ENCODE peak calls at places on chromosomes 4 and X, in nine cellular contexts. Z is lower leg skin, D is GM12892, V is breast epithelium, B is tibial nerve, P is ovary, X is uterus, A is body of pancreas, L is spleen. E is an unnamed sample.

GRCh38 chr4:46975841-46976551 is 17.4 kb downstream of the GABRA4 start:
- DNase-seq in V (no peak), X (no peak), B (no peak), D (no peak), L (no peak), Z (no peak), A (no peak), P (no peak), E (no peak)

GRCh38 chr4:28350485-28350884 is 1489.8 kb downstream of the STIM2 start:
- DNase-seq in A (no peak), P (no peak), D (no peak), V (no peak), X (no peak), L (no peak), B (no peak), Z (no peak), E (no peak)

GRCh38 chr4:110477836-110478235 is 1.9 kb downstream of the ENPEP start:
- DNase-seq in L (no peak), A (no peak), P (no peak), B (no peak), V (no peak), X (no peak), Z (no peak), D (no peak), E (no peak)

GRCh38 chrX:1443496-1444075 is 9.1 kb downstream of the ASMTL start:
- DNase-seq in A (no peak), V (no peak), Z (no peak), P (peak), L (peak), B (peak), X (no peak), D (no peak), E (no peak)

GRCh38 chrX:147848543-147849448 is 62.9 kb upstream of the FMR1 start:
- DNase-seq in L (no peak), Z (no peak), P (no peak), D (no peak), X (no peak), V (no peak), A (no peak), B (no peak), E (no peak)

GRCh38 chr4:14863420-14864364 is 138.6 kb upstream of the CPEB2 start:
- DNase-seq in D (no peak), P (no peak), A (no peak), Z (no peak), V (no peak), X (no peak), L (no peak), B (no peak), E (no peak)

GRCh38 chrX:14694631-14695030 is 165.3 kb downstream of the GLRA2 start:
- DNase-seq in B (no peak), P (no peak), A (no peak), Z (no peak), D (no peak), V (no peak), X (no peak), L (no peak), E (no peak)

GRCh38 chrX:138925330-138925729 is 213.8 kb upstream of the FGF13 start:
- DNase-seq in L (no peak), Z (peak), X (no peak), A (no peak), V (no peak), B (peak), P (no peak), D (no peak), E (peak)

GRCh38 chr4:83259586-83259985 is 25.0 kb downstream of the COQ2 start:
- DNase-seq in B (no peak), L (no peak), A (no peak), Z (no peak), P (no peak), X (no peak), V (no peak), D (no peak), E (no peak)

GRCh38 chr4:705278-706082 is at the start of gene PCGF3:
- DNase-seq in D (peak), A (peak), P (peak), L (peak), V (peak), X (peak), Z (peak), B (peak), E (peak)
- TF ChIP-seq POLR2A in D (no peak), A (peak), P (peak), L (no peak), V (no peak), X (peak), Z (no peak), B (peak), E (peak)

GRCh38 chr4:56909083-56909981 is 1.6 kb downstream of the REST start:
- DNase-seq in P (peak), X (peak), B (peak), A (peak), D (peak), L (no peak), V (peak), Z (peak), E (peak)
- TF ChIP-seq POLR2A in P (no peak), X (no peak), B (no peak), A (peak), D (no peak), L (no peak), V (no peak), Z (no peak), E (no peak)

DNA sequence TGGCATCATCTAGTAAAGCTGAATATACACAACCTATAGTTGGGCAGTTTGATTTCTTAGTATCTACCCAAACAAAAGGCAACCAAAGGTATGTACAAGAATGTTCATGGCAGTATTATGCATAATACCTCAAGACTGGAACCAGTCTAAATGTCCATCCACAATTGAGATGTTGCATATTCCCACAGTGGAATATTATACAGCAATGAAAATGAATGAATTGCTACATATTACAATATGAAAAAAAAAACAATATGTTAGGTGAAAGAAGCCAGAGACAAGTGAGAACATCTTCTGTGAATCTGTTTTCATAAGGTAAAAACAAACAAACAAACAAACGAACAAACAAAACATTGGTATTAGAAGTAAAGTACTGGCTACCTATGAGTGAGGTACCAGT is 11.6 kb upstream of the RAB28 start:
- DNase-seq in D (no peak), A (no peak), B (no peak), Z (no peak), P (no peak), X (no peak), V (no peak), L (no peak), E (no peak)
- TF ChIP-seq POLR2A in D (no peak), A (no peak), B (no peak), Z (no peak), P (no peak), X (no peak), V (no peak), L (no peak), E (no peak)

DNA sequence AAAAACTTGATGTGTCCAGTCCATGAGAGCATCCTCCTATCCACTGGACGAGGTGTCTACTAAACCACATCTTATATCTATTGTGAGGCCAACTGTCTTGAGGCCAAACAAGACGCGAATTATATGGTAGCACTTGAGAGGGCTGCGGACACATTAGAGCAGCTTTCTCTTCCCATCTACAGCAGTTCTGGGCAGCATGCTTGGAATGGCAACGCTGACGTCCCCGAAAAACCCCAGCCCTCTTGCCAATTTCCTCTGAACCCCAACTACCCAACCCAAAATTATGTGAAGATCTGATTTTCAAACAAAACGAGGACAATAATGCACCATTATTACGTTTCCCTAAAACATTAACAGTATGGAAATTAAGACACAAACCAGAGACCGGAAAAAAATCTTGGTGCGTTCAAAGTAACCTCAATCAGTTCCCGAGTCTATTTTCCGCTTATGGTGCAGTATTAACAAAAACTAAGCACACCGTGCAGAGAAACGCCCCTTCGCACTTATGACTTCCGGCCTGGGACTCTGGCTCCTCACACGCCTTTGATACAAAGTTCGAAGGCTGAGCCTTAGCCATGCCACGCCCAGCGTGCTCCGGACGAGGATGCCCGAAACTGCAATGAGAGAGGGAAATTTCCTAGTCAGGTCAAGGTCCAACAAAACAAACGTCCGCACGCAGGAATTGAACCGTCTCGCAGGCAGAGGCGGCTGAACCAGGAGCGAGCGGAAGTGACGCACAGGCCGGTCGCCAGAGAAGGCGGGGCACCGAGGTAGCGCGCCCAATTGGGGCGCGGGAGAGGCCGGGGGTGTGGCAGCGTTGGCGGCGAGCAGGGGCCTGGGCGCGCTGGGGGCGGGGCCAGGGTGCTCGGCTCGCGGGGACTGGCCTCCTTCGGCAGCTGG is 458 bp upstream of the AP1AR start:
- DNase-seq in P (peak), B (peak), V (peak), L (peak), D (peak), A (peak), Z (peak), X (peak), E (peak)
- TF ChIP-seq POLR2A in P (no peak), B (no peak), V (no peak), L (no peak), D (no peak), A (no peak), Z (no peak), X (no peak), E (no peak)

GRCh38 chrX:129781134-129782014 is 1.6 kb downstream of the SASH3 start:
- DNase-seq in V (peak), B (no peak), X (no peak), A (peak), P (no peak), L (peak), D (peak), Z (no peak), E (no peak)
- TF ChIP-seq POLR2A in V (no peak), B (no peak), X (no peak), A (no peak), P (no peak), L (no peak), D (peak), Z (no peak), E (no peak)

GRCh38 chr4:150852237-150852636 is 162.8 kb downstream of the LRBA start:
- DNase-seq in D (no peak), Z (no peak), P (no peak), L (no peak), V (no peak), X (no peak), A (no peak), B (no peak), E (no peak)

GRCh38 chr4:150855981-150856510 is 159.0 kb downstream of the LRBA start:
- DNase-seq in D (no peak), Z (no peak), A (no peak), B (no peak), L (no peak), X (no peak), V (no peak), P (no peak), E (no peak)

GRCh38 chr4:150854600-150854999 is 160.5 kb downstream of the LRBA start:
- DNase-seq in D (no peak), A (no peak), P (no peak), Z (no peak), B (no peak), V (no peak), X (no peak), L (no peak), E (no peak)

GRCh38 chr4:150849016-150849415 is 166.1 kb downstream of the LRBA start:
- DNase-seq in A (no peak), X (no peak), B (no peak), P (no peak), L (no peak), D (no peak), Z (no peak), V (no peak), E (peak)

DNA sequence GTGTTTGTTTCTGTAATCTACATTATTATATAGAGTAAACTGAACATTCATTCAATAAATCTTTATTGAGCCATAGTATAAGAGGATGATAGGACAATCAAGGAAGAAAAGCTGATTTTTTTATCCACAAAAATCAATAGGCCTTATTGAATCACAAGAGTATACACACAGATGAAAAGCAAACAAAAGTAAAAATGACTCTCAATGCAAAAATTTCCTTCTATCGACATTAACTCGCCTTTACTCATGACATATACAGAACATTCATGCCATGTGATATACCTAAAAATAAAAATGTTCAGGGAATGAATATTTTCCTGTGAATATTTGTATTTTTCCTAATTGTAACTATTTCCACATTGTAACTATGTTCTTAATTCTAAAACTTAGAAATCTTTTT is 161.2 kb downstream of the LRBA start:
- DNase-seq in B (no peak), V (no peak), P (no peak), L (no peak), D (no peak), A (no peak), X (no peak), Z (no peak), E (no peak)
- TF ChIP-seq POLR2A in B (no peak), V (no peak), P (no peak), L (no peak), D (no peak), A (no peak), X (no peak), Z (no peak), E (no peak)